ENCODE peak calls at places on chromosomes 7 and 10, in eight cellular contexts. N is CD4-positive, alpha-beta T cell; X is HEK293T; A is cerebellum; B is progenitor cell of endocrine pancreas; J is EH; I is HS-5; G is upper lobe of right lung. T is an unnamed sample.

GRCh38 chr10:129157185-129157584 is 309.9 kb upstream of the MGMT start:
- DNase-seq in I (no peak), B (no peak), N (no peak), X (no peak), G (no peak), A (no peak), J (no peak), T (no peak)

GRCh38 chr10:3685385-3685784 is 99.6 kb downstream of the KLF6 start:
- DNase-seq in A (no peak), J (no peak), B (no peak), G (no peak), X (no peak), N (no peak), I (no peak), T (no peak)

GRCh38 chr10:59433720-59434428 is 71.5 kb upstream of the FAM13C start:
- DNase-seq in N (no peak), G (no peak), X (no peak), B (no peak), A (no peak), J (no peak), I (no peak), T (no peak)

GRCh38 chr7:25025218-25025671 is 45.3 kb upstream of the OSBPL3 start:
- DNase-seq in J (peak), B (no peak), I (peak), A (no peak), G (no peak), N (no peak), X (no peak), T (no peak)

GRCh38 chr10:24925799-24926198 is 26.6 kb downstream of the PRTFDC1 start:
- DNase-seq in A (no peak), J (no peak), I (no peak), B (no peak), X (no peak), G (no peak), N (no peak), T (no peak)

GRCh38 chr10:119509909-119510451 is 32.5 kb downstream of the RGS10 start:
- DNase-seq in G (no peak), I (no peak), A (no peak), J (no peak), X (no peak), N (no peak), B (no peak), T (no peak)

GRCh38 chr7:36367561-36367889 is 22.1 kb upstream of the ANLN start:
- DNase-seq in G (no peak), I (no peak), N (no peak), X (no peak), A (no peak), B (no peak), J (no peak), T (no peak)

GRCh38 chr7:153390955-153391354 is 631.4 kb downstream of the ACTR3B start:
- DNase-seq in G (no peak), J (no peak), X (no peak), B (no peak), N (no peak), A (no peak), I (no peak), T (no peak)

GRCh38 chr7:66183700-66184099 is 21.4 kb upstream of the TPST1 start:
- DNase-seq in A (no peak), J (peak), I (peak), N (no peak), X (no peak), G (no peak), B (no peak), T (no peak)

GRCh38 chr7:142478479-142479220 is 220.8 kb upstream of the PRSS58 start:
- DNase-seq in G (no peak), X (peak), B (no peak), A (no peak), N (no peak), I (no peak), J (peak), T (no peak)

GRCh38 chr7:34277016-34277800 is 371.9 kb downstream of the BMPER start:
- DNase-seq in X (no peak), N (no peak), J (peak), G (no peak), I (peak), A (no peak), B (no peak), T (no peak)

GRCh38 chr10:78491812-78492211 is 458.1 kb downstream of the RPS24 start:
- DNase-seq in J (peak), B (no peak), X (no peak), A (no peak), N (no peak), G (no peak), I (no peak), T (no peak)

GRCh38 chr10:80131499-80131901 is 1.0 kb upstream of the PLAC9 start:
- DNase-seq in B (no peak), X (no peak), G (no peak), I (no peak), N (no peak), J (peak), A (no peak), T (no peak)

GRCh38 chr10:131155218-131155902 is 156.2 kb downstream of the TCERG1L start:
- DNase-seq in B (no peak), G (peak), N (no peak), J (no peak), I (no peak), A (no peak), X (no peak), T (no peak)

GRCh38 chr7:1466524-1467271 is 7.4 kb upstream of the MICALL2 start:
- DNase-seq in N (no peak), G (peak), A (no peak), X (peak), I (no peak), B (no peak), J (peak), T (peak)

GRCh38 chr10:97714401-97715258 is 1.1 kb downstream of the MARVELD1 start:
- DNase-seq in G (peak), A (no peak), J (peak), N (no peak), B (peak), I (no peak), X (peak), T (peak)

GRCh38 chr10:46282460-46283216 is 4.2 kb upstream of the ANTXRL start:
- DNase-seq in X (peak), N (peak), J (peak), I (peak), G (peak), B (peak), A (peak), T (no peak)

GRCh38 chr10:89901895-89902294 is 200.5 kb downstream of the KIF20B start:
- DNase-seq in J (no peak), B (no peak), X (no peak), I (no peak), N (no peak), G (no peak), A (no peak), T (no peak)

GRCh38 chr10:30176776-30177533 is 117.6 kb upstream of the JCAD start:
- DNase-seq in G (no peak), X (no peak), B (no peak), J (peak), A (no peak), N (no peak), I (no peak), T (no peak)

GRCh38 chr7:64521409-64521984 is 41.4 kb downstream of the ZNF680 start:
- DNase-seq in N (no peak), X (no peak), A (no peak), I (no peak), J (no peak), B (no peak), G (no peak), T (no peak)

GRCh38 chr7:136168021-136168420 is 190.9 kb upstream of the MTPN start:
- DNase-seq in X (no peak), I (no peak), A (no peak), G (no peak), B (no peak), J (no peak), N (no peak), T (no peak)

T was measured in 8988T.